ENCODE peak calls at places on chromosome 2, in eight cellular contexts. X is HFF-Myc, U is left ventricle myocardium inferior, D is IMR-90, R is bronchial epithelial cell, N is B cell, K is PC-3, G is progenitor cell of endocrine pancreas. V is an unnamed sample.

GRCh38 chr2:237456200-237456731 is 30.8 kb upstream of the MLPH start:
- DNase-seq in X (peak; percentile 94), U (peak; percentile 79), D (peak; percentile 96), R (peak; percentile 30), N (no peak), K (peak; percentile 62), G (no peak), V (no peak)

GRCh38 chr2:241853651-241854341 is 4.9 kb downstream of the PDCD1 start:
- DNase-seq in X (no peak), U (peak; percentile 39), D (peak; percentile 25), R (no peak), N (peak; percentile 44), K (peak; percentile 29), G (no peak), V (peak; percentile 48)

GRCh38 chr2:64426191-64426952 is 27.6 kb upstream of the LGALSL start:
- DNase-seq in X (no peak), U (no peak), D (peak; percentile 16), R (peak; percentile 69), N (no peak), K (peak; percentile 72), G (no peak), V (no peak)

GRCh38 chr2:59926706-59927105 is 626.7 kb downstream of the BCL11A start:
- DNase-seq in X (no peak), U (no peak), D (no peak), R (no peak), N (no peak), K (no peak), G (no peak), V (no peak)

GRCh38 chr2:165203689-165204559 is at the start of gene SCN3A:
- DNase-seq in X (peak; percentile 30), U (no peak), D (peak; percentile 45), R (peak; percentile 50), N (no peak), K (peak; percentile 71), G (no peak), V (peak; percentile 49)

GRCh38 chr2:212032032-212032431 is 506.6 kb downstream of the ERBB4 start:
- DNase-seq in X (no peak), U (no peak), D (peak; percentile 78), R (peak; percentile 54), N (no peak), K (peak; percentile 13), G (no peak), V (no peak)

GRCh38 chr2:130837811-130838565 is 1.3 kb downstream of the ARHGEF4 start:
- DNase-seq in X (no peak), U (no peak), D (no peak), R (no peak), N (no peak), K (no peak), G (no peak), V (no peak)

GRCh38 chr2:5695641-5696350 is 3.6 kb downstream of the SOX11 start:
- DNase-seq in X (no peak), U (no peak), D (peak; percentile 55), R (no peak), N (no peak), K (no peak), G (no peak), V (no peak)

GRCh38 chr2:139791330-139791729 is 1011.1 kb upstream of the NXPH2 start:
- DNase-seq in X (no peak), U (no peak), D (no peak), R (no peak), N (no peak), K (no peak), G (no peak), V (no peak)

DNA sequence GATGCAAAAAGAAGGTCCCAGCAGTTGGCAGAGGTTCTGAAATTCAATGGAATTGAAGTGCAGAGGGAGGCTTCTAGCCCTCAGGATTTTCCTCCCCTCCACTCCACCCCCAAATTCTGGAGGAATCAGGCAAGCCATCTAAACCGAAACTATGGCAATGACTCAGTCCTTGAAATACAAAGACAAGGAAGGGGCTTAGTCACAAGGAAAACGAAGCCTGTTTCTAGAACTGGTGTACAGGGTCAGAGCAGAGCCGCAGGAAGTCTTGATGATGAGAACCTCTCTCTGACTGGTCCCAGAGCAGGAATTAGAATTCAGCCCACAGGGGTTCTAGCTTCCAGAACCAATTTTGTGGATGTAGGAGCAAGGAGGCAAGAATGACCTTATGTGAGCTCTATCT is 111.7 kb upstream of the SCN1A start:
- DNase-seq in X (peak; percentile 46), U (no peak), D (peak; percentile 96), R (peak; percentile 97), N (no peak), K (peak; percentile 99), G (no peak), V (peak; percentile 61)
- TF ChIP-seq CTCF in X (no peak), U (no peak), D (no peak), R (no peak), N (no peak), K (no peak), G (no peak), V (no peak)

DNA sequence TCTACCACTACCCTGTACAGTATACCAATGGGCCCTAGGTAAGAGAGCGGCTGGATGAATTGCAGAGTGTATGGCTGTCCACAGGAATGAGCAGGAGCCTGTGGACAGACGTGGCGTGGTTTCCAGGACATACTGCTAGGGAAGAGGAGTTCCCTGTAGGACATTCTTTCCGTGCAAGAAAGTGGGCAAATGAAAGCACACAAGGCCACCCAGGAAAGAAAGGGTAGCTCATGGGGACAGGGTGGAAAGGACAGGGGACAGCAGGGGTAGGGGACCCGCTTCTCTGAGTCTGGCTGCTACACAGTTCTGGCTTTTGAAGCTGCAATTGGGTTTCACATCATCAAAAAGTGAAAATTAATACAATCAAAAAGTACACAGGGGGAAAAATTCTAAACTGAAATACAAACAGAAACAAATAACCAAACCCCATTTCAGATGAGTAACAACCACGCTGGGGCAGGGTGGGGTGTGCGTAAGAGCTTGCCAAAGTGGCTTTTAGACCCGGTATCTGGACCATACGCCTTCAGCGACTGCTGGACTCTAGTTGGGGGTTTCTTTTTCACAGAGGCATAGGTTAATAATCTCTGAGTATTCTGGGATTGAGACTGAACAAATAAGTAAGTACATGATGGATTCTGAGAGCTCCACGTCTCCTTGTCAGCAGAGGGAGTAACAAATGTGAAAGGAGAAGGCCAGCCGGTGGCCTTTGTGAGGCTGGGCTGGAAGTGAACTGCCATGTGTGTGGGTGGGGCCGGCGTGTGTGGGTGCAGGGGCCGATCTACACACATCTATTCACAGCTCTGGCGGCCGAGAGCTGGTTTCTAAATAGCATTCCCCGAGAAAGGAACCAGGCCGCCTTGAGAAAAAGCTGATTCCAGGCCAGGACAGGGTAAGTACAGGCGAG is 84.0 kb downstream of the HDAC4 start:
- DNase-seq in X (no peak), U (peak; percentile 80), D (peak; percentile 41), R (peak; percentile 20), N (no peak), K (no peak), G (peak; percentile 5), V (no peak)
- TF ChIP-seq CTCF in X (no peak), U (peak; percentile 43), D (no peak), R (no peak), N (no peak), K (no peak), G (no peak), V (no peak)

DNA sequence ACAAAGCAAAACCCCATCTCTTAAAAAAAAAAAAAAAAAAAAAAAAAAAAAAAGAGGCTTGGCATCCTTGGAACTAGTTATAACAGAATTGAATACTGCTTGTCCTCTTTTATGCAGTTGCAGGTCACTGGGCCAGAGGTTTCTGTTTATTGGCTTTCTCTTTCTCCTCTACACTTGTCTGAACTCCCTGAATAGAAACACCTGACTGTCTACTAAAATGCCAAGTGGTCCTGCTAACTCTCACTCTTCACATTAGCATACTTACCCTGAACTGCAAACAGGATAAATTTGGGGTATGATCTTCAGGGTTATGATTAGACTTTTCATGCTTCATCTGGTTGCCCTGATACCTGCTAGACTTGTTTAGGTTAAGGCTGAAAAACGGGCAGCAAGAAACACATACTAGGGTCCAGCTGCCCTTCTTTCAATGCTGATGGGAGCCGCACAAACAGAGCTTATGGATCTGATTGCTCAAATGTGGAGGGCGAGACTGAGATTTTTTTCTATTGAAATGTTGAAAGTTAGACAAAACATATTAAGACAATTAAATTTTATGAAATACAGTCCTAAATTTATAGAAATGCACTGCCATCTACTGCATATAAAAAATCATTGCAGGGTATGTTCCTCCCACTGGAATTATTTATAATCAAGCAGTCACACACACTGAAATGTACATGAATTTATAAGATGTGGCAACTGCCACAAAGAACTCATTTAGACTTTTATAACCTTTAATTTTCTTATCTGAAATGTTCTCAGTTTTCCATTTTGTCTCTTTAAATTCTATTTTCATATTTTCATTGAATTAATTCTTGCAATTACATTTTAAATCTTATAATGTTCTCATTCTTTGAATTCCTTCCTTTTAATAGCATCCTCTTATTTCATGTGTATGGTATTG is 40.8 kb downstream of the GTF3C3 start:
- DNase-seq in X (no peak), U (no peak), D (peak; percentile 46), R (peak; percentile 11), N (no peak), K (peak; percentile 40), G (no peak), V (no peak)
- TF ChIP-seq CTCF in X (no peak), U (peak; percentile 59), D (peak; percentile 66), R (no peak), N (peak; percentile 24), K (peak; percentile 67), G (peak; percentile 46), V (no peak)

GRCh38 chr2:187442778-187443177 is 5.3 kb downstream of the CALCRL start:
- DNase-seq in X (no peak), U (no peak), D (no peak), R (no peak), N (no peak), K (no peak), G (no peak), V (no peak)

GRCh38 chr2:187438459-187438858 is 9.6 kb downstream of the CALCRL start:
- DNase-seq in X (no peak), U (no peak), D (no peak), R (no peak), N (no peak), K (no peak), G (no peak), V (no peak)

GRCh38 chr2:187440101-187440500 is 8.0 kb downstream of the CALCRL start:
- DNase-seq in X (no peak), U (no peak), D (no peak), R (no peak), N (no peak), K (no peak), G (no peak), V (no peak)

GRCh38 chr2:187442378-187442777 is 5.7 kb downstream of the CALCRL start:
- DNase-seq in X (no peak), U (no peak), D (no peak), R (peak; percentile 21), N (no peak), K (no peak), G (no peak), V (no peak)
- TF ChIP-seq CTCF in X (no peak), U (no peak), D (peak; percentile 26), R (peak; percentile 2), N (no peak), K (no peak), G (no peak), V (peak; percentile 29)